ENCODE peak calls at places on chromosomes 12 and 14, in nine cellular contexts. J is AG10803; K is CD4-positive, CD25-positive, alpha-beta regulatory T cell; F is CD8-positive, alpha-beta memory T cell; U is Peyer's patch; I is left ventricle myocardium inferior; N is MG63; G is SJSA1; P is H7. D is an unnamed sample.

GRCh38 chr12:123143753-123144461 is 7.0 kb downstream of the PITPNM2 start:
- DNase-seq in J (no peak), K (no peak), F (no peak), U (no peak), I (no peak), N (no peak), G (no peak), P (no peak), D (peak; percentile 50)

GRCh38 chr12:67069451-67070306 is 199.5 kb upstream of the CAND1 start:
- DNase-seq in J (no peak), K (no peak), F (no peak), U (peak; percentile 55), I (peak; percentile 28), N (peak; percentile 24), G (peak; percentile 39), P (peak; percentile 74), D (no peak)

GRCh38 chr14:104821229-104821945 is 20.5 kb downstream of the ZBTB42 start:
- DNase-seq in J (no peak), K (no peak), F (no peak), U (peak; percentile 38), I (no peak), N (no peak), G (peak; percentile 34), P (no peak), D (no peak)

GRCh38 chr12:12003609-12004008 is 67.1 kb upstream of the BCL2L14 start:
- DNase-seq in J (no peak), K (no peak), F (no peak), U (no peak), I (no peak), N (no peak), G (no peak), P (no peak), D (no peak)

GRCh38 chr12:2284857-2285256 is 232.1 kb downstream of the CACNA1C start:
- DNase-seq in J (peak; percentile 84), K (no peak), F (no peak), U (peak; percentile 87), I (peak; percentile 86), N (peak; percentile 90), G (peak; percentile 93), P (peak; percentile 92), D (peak; percentile 70)

GRCh38 chr14:93023039-93023438 is 92.7 kb downstream of the ITPK1 start:
- DNase-seq in J (no peak), K (no peak), F (no peak), U (no peak), I (no peak), N (no peak), G (no peak), P (no peak), D (no peak)

GRCh38 chr12:51442324-51442723 is 17.7 kb downstream of the SLC4A8 start:
- DNase-seq in J (peak; percentile 30), K (no peak), F (no peak), U (no peak), I (no peak), N (no peak), G (no peak), P (no peak), D (peak; percentile 72)

GRCh38 chr12:2097617-2098016 is 44.8 kb downstream of the CACNA1C start:
- DNase-seq in J (no peak), K (no peak), F (no peak), U (no peak), I (no peak), N (no peak), G (no peak), P (peak; percentile 62), D (no peak)

GRCh38 chr12:53493610-53494391 is 5.5 kb downstream of the MAP3K12 start:
- DNase-seq in J (no peak), K (no peak), F (no peak), U (no peak), I (no peak), N (no peak), G (no peak), P (no peak), D (no peak)

GRCh38 chr14:53306267-53306721 is 153.2 kb upstream of the DDHD1 start:
- DNase-seq in J (peak; percentile 42), K (no peak), F (no peak), U (peak; percentile 54), I (peak; percentile 56), N (peak; percentile 34), G (no peak), P (peak; percentile 60), D (peak; percentile 88)

GRCh38 chr12:120234643-120235368 is 30.7 kb downstream of the PXN start:
- DNase-seq in J (peak; percentile 98), K (no peak), F (no peak), U (peak; percentile 88), I (peak; percentile 86), N (peak; percentile 97), G (peak; percentile 96), P (peak; percentile 74), D (peak; percentile 97)

GRCh38 chr12:5907812-5908211 is 37.2 kb downstream of the ANO2 start:
- DNase-seq in J (no peak), K (no peak), F (no peak), U (peak; percentile 22), I (no peak), N (no peak), G (peak; percentile 21), P (no peak), D (no peak)

GRCh38 chr14:46788994-46789393 is 137.4 kb upstream of the RPL10L start:
- DNase-seq in J (no peak), K (no peak), F (no peak), U (no peak), I (no peak), N (no peak), G (no peak), P (no peak), D (no peak)

GRCh38 chr12:91194500-91194899 is 11.9 kb upstream of the DCN start:
- DNase-seq in J (peak; percentile 45), K (no peak), F (no peak), U (no peak), I (no peak), N (no peak), G (no peak), P (no peak), D (peak; percentile 64)

GRCh38 chr12:52139579-52140062 is 52.2 kb downstream of the KRT80 start:
- DNase-seq in J (no peak), K (no peak), F (no peak), U (peak; percentile 74), I (no peak), N (no peak), G (no peak), P (peak; percentile 95), D (no peak)

GRCh38 chr12:103901518-103902173 is 28.6 kb upstream of the HSP90B1 start:
- DNase-seq in J (no peak), K (peak; percentile 15), F (peak; percentile 8), U (peak; percentile 62), I (no peak), N (no peak), G (no peak), P (no peak), D (no peak)

DNA sequence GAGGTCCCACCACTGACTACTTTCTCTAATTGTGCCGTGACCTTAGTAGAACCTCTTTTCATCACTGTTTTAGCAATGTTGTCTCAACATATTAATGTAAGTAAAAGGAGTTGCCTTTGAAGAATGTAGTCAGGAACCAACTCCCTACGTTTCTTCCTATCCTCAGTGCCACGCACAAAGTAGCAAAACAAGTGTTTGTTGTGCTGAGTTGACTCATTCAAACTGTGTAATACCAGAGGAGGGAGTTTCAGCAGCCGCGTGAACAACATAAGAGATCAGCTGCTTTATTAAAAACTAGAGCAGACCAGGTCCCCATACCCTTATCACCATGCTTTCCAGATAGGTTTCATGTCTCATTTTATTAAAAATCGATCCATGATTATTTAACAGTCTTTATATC is 19.1 kb downstream of the PLBD1 start:
- DNase-seq in J (no peak), K (no peak), F (no peak), U (no peak), I (no peak), N (no peak), G (no peak), P (no peak), D (no peak)
- H3K4me3 ChIP-seq in J (no peak overlapping the region), K (no peak overlapping the region), F (no peak overlapping the region), U (no peak overlapping the region), I (no peak overlapping the region), N (no peak overlapping the region), G (no peak overlapping the region), P (no peak overlapping the region), D (no peak overlapping the region)

GRCh38 chr14:64234877-64235651 is 59.1 kb downstream of the ESR2 start:
- DNase-seq in J (no peak), K (no peak), F (no peak), U (peak; percentile 58), I (no peak), N (no peak), G (no peak), P (no peak), D (peak; percentile 61)
- H3K4me3 ChIP-seq in J (no peak overlapping the region), K (no peak overlapping the region), F (no peak overlapping the region), U (no peak overlapping the region), I (no peak overlapping the region), N (no peak overlapping the region), G (no peak overlapping the region), P (no peak overlapping the region), D (no peak overlapping the region)

DNA sequence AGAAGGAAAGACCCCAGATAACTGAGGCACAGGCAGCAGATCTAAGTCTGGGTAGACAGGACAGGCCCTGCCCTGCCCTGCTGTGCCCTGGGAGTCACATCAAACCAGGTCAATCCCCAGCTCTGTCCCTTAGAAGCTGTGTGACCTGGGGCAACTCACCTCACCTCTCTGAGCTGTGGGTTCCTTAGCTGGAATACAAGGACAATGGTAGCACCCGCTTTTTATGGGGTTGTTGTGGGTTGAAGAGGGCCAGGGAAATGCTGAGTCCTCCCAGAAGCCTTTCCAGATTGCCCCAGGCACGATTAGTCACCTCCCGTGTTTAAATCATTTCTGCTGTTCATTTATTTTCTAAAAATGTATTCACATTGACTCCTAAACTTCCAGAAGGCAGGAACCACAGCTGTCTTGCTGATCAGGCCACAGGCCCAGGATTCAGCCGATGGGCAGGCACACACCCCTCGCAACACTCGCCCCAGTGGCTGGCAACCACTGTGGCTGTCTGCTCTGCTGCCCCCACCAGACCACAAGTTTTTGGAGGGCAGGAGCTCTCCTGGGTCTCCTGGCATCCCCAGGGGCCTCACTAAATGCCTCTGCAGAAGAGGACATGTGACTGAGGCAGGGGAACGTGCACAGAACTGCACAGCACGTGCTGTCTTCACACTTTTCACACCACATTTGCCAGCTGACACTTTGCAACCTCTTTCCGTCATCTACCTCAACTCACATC is 3.0 kb downstream of the SELPLG start:
- DNase-seq in J (peak; percentile 77), K (no peak), F (no peak), U (no peak), I (no peak), N (peak; percentile 82), G (peak; percentile 100), P (no peak), D (peak; percentile 53)
- H3K4me3 ChIP-seq in J (no peak overlapping the region), K (peak overlapping the region; percentile 99), F (peak overlapping the region; percentile 87), U (no peak overlapping the region), I (no peak overlapping the region), N (no peak overlapping the region), G (no peak overlapping the region), P (no peak overlapping the region), D (no peak overlapping the region)

GRCh38 chr14:78566017-78566858 is 396.1 kb downstream of the NRXN3 start:
- DNase-seq in J (peak; percentile 68), K (no peak), F (peak; percentile 1), U (peak; percentile 89), I (peak; percentile 59), N (peak; percentile 50), G (peak; percentile 69), P (peak; percentile 81), D (peak; percentile 43)

GRCh38 chr14:78567343-78567742 is 397.2 kb downstream of the NRXN3 start:
- DNase-seq in J (peak; percentile 46), K (no peak), F (no peak), U (no peak), I (no peak), N (peak; percentile 30), G (no peak), P (no peak), D (peak; percentile 21)

DNA sequence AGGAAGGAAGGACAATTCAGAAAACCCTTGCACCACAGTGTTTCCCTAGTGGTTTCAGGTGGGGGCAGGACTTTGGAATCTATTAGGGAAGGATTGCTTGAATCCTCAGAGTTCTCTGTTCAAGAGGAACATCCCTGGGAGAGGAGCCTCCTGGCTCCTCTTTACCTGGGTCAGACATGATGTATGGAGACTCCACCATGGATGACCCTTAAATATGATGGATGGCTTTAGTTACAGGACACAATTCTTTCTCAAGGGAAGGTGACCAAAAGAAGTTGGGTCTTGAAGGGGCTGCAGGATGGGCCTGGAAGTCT is 396.6 kb downstream of the NRXN3 start:
- DNase-seq in J (no peak), K (no peak), F (no peak), U (no peak), I (no peak), N (no peak), G (no peak), P (no peak), D (no peak)
- H3K4me3 ChIP-seq in J (no peak overlapping the region), K (no peak overlapping the region), F (no peak overlapping the region), U (no peak overlapping the region), I (no peak overlapping the region), N (no peak overlapping the region), G (no peak overlapping the region), P (no peak overlapping the region), D (no peak overlapping the region)

D was measured in astrocyte.